ENCODE peak calls at places on chromosomes 2 and 18, in four cellular contexts. C is K562, J is HepG2, A is H1. G is an unnamed sample.

GRCh38 chr18:57803119-57803969 is at the start of gene ATP8B1:
- DNase-seq in C (peak; percentile 11), J (no peak), A (peak; percentile 95), G (peak; percentile 73)

GRCh38 chr18:72697706-72698105 is 153.6 kb upstream of the CBLN2 start:
- DNase-seq in C (no peak), J (no peak), A (no peak), G (no peak)

GRCh38 chr2:10079192-10079930 is 850 bp downstream of the CYS1 start:
- DNase-seq in C (no peak), J (no peak), A (peak; percentile 74), G (peak; percentile 58)

GRCh38 chr2:37469126-37469525 is 124.7 kb downstream of the QPCT start:
- DNase-seq in C (no peak), J (no peak), A (no peak), G (no peak)

GRCh38 chr2:56531668-56532420 is 348.1 kb downstream of the CCDC85A start:
- DNase-seq in C (no peak), J (no peak), A (no peak), G (peak; percentile 8)

GRCh38 chr2:191580581-191580980 is 97.4 kb upstream of the NABP1 start:
- DNase-seq in C (no peak), J (no peak), A (no peak), G (no peak)

GRCh38 chr2:234026111-234026510 is 24.4 kb upstream of the SPP2 start:
- DNase-seq in C (no peak), J (no peak), A (no peak), G (peak; percentile 13)

GRCh38 chr2:44166096-44166495 is 2.6 kb upstream of the PPM1B start:
- DNase-seq in C (no peak), J (no peak), A (no peak), G (no peak)

GRCh38 chr2:190216829-190217228 is 102.8 kb downstream of the HIBCH start:
- DNase-seq in C (peak; percentile 38), J (peak; percentile 35), A (peak; percentile 58), G (no peak)

GRCh38 chr2:104704846-104705245 is 149.1 kb upstream of the POU3F3 start:
- DNase-seq in C (no peak), J (no peak), A (no peak), G (no peak)

GRCh38 chr18:8765692-8766463 is 60.5 kb downstream of the MTCL1 start:
- DNase-seq in C (no peak), J (no peak), A (no peak), G (no peak)

GRCh38 chr18:79506191-79507075 is 110.7 kb downstream of the NFATC1 start:
- DNase-seq in C (no peak), J (no peak), A (no peak), G (no peak)

GRCh38 chr2:24409700-24410556 is 49.6 kb upstream of the ITSN2 start:
- DNase-seq in C (peak; percentile 78), J (peak; percentile 71), A (no peak), G (peak; percentile 74)

GRCh38 chr2:128600606-128601297 is 282.1 kb upstream of the HS6ST1 start:
- DNase-seq in C (no peak), J (no peak), A (no peak), G (no peak)

GRCh38 chr2:163641986-163642385 is 93.8 kb downstream of the FIGN start:
- DNase-seq in C (no peak), J (no peak), A (no peak), G (peak; percentile 57)

GRCh38 chr2:1053781-1054180 is 103.1 kb downstream of the SNTG2 start:
- DNase-seq in C (no peak), J (no peak), A (no peak), G (no peak)

GRCh38 chr2:161952722-161953322 is 121.2 kb downstream of the DPP4 start:
- DNase-seq in C (no peak), J (no peak), A (no peak), G (no peak)

GRCh38 chr2:233142355-233142897 is 82.3 kb downstream of the INPP5D start:
- DNase-seq in C (no peak), J (no peak), A (no peak), G (no peak)

GRCh38 chr2:233247744-233248143 is 3.7 kb upstream of the ATG16L1 start:
- DNase-seq in C (no peak), J (peak; percentile 61), A (no peak), G (peak; percentile 34)

GRCh38 chr2:227534714-227535113 is 62.8 kb downstream of the AGFG1 start:
- DNase-seq in C (no peak), J (no peak), A (no peak), G (no peak)

GRCh38 chr2:113840463-113840975 is 49.4 kb upstream of the ACTR3 start:
- DNase-seq in C (no peak), J (no peak), A (no peak), G (no peak)

GRCh38 chr2:148971547-148971946 is 67.0 kb upstream of the LYPD6B start:
- DNase-seq in C (no peak), J (no peak), A (no peak), G (no peak)

GRCh38 chr2:66569974-66570373 is 135.0 kb downstream of the MEIS1 start:
- DNase-seq in C (no peak), J (no peak), A (no peak), G (no peak)

GRCh38 chr2:66495788-66496640 is 61.1 kb downstream of the MEIS1 start:
- DNase-seq in C (peak; percentile 74), J (peak; percentile 46), A (no peak), G (peak; percentile 96)

GRCh38 chr18:51255694-51256093 is 58.2 kb upstream of the MEX3C start:
- DNase-seq in C (no peak), J (no peak), A (no peak), G (no peak)

GRCh38 chr2:176494949-176495353 is 225.7 kb downstream of the MTX2 start:
- DNase-seq in C (no peak), J (no peak), A (no peak), G (no peak)

GRCh38 chr18:55447672-55448018 is 140.3 kb downstream of the TCF4 start:
- DNase-seq in C (no peak), J (no peak), A (no peak), G (no peak)

GRCh38 chr2:147665035-147665434 is 179.8 kb upstream of the ACVR2A start:
- DNase-seq in C (no peak), J (no peak), A (no peak), G (no peak)

GRCh38 chr2:66872056-66872821 is 437.3 kb downstream of the MEIS1 start:
- DNase-seq in C (no peak), J (no peak), A (no peak), G (peak; percentile 90)

GRCh38 chr2:74414913-74415761 is 6.3 kb downstream of the C2orf81 start:
- DNase-seq in C (no peak), J (no peak), A (no peak), G (no peak)

GRCh38 chr18:22346968-22347611 is 70.6 kb downstream of the CTAGE1 start:
- DNase-seq in C (peak; percentile 32), J (peak; percentile 5), A (peak; percentile 64), G (peak; percentile 73)

GRCh38 chr2:95069465-95069864 is 44.0 kb downstream of the MAL start:
- DNase-seq in C (no peak), J (no peak), A (no peak), G (no peak)

GRCh38 chr18:70998490-70998889 is 709.6 kb downstream of the SOCS6 start:
- DNase-seq in C (no peak), J (no peak), A (no peak), G (no peak)

DNA sequence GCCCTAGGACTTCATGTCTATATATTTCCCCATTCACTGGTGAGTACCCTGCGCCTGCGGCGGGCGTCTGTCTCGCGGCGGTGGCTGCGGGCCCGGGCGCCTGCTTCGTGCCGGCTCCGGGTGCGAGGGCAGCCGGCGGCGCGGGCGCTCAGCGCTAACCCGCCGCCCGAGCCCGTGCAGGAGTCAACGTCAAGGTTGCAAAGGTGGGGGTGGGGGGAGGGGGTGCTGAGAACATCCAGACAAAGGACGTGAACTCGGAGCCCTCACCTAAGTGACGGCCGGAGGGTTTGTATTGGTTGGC is 342 bp downstream of the LBH start:
- DNase-seq in C (no peak), J (no peak), A (peak; percentile 78), G (no peak)
- H3K9ac ChIP-seq in C (peak overlapping the region; percentile 96), J (no peak overlapping the region), A (peak overlapping the region; percentile 80), G (peak overlapping the region; percentile 100)

GRCh38 chr2:20370191-20370590 is 19.5 kb upstream of the PUM2 start:
- DNase-seq in C (no peak), J (no peak), A (no peak), G (peak; percentile 68)
- TF ChIP-seq MAFK in C (no peak), J (no peak), A (no peak), G (no peak)

GRCh38 chr18:46657115-46657955 is at the start of gene LOXHD1:
- DNase-seq in C (no peak), J (no peak), A (no peak), G (no peak)
- H3K9ac ChIP-seq in C (no peak within 1 kb of the TSS), J (no peak within 1 kb of the TSS), A (no peak within 1 kb of the TSS), G (no peak within 1 kb of the TSS)

GRCh38 chr2:221135699-221136098 is 436.4 kb downstream of the EPHA4 start:
- DNase-seq in C (no peak), J (no peak), A (no peak), G (no peak)
- TF ChIP-seq MAFK in C (no peak), J (peak; percentile 83), A (no peak), G (peak; percentile 61)

GRCh38 chr2:38523728-38524437 is 78.8 kb downstream of the HNRNPLL start:
- DNase-seq in C (peak; percentile 66), J (no peak), A (peak; percentile 72), G (no peak)

GRCh38 chr2:38522754-38523349 is 79.9 kb downstream of the HNRNPLL start:
- DNase-seq in C (no peak), J (no peak), A (no peak), G (no peak)

GRCh38 chr2:38526195-38526594 is 76.5 kb downstream of the HNRNPLL start:
- DNase-seq in C (no peak), J (no peak), A (no peak), G (peak; percentile 43)

GRCh38 chr2:38524580-38524979 is 78.1 kb downstream of the HNRNPLL start:
- DNase-seq in C (no peak), J (no peak), A (no peak), G (no peak)

DNA sequence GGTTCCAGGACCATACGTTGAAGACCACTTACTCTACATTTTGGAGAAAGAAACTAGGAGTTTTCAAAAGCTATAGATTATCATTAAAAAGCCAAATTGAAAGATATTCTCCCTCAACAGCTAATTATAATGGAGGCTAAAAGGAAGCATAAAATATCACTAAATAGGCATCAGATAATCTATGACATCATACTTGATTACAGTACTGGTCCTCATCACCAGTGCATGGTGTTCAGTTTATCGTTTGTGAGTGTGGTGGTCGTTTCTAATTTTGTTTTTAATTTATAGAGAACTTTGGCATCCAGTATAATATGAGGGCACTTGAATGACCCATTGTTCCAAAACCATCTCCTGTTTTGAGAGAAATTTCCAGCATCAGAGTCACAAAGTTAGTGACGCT is 80.9 kb downstream of the HNRNPLL start:
- DNase-seq in C (no peak), J (no peak), A (no peak), G (no peak)
- H3K9ac ChIP-seq in C (no peak overlapping the region), J (no peak overlapping the region), A (no peak overlapping the region), G (no peak overlapping the region)

GRCh38 chr2:3267869-3268704 is 109.5 kb downstream of the EIPR1 start:
- DNase-seq in C (no peak), J (no peak), A (no peak), G (no peak)

GRCh38 chr2:3267549-3267867 is 110.1 kb downstream of the EIPR1 start:
- DNase-seq in C (no peak), J (no peak), A (peak; percentile 30), G (no peak)

GRCh38 chr2:3265471-3265870 is 112.1 kb downstream of the EIPR1 start:
- DNase-seq in C (no peak), J (no peak), A (no peak), G (no peak)

GRCh38 chr2:3265981-3266726 is 111.5 kb downstream of the EIPR1 start:
- DNase-seq in C (no peak), J (no peak), A (peak; percentile 57), G (no peak)

GRCh38 chr2:3266727-3267548 is 110.7 kb downstream of the EIPR1 start:
- DNase-seq in C (no peak), J (no peak), A (peak; percentile 45), G (no peak)
- TF ChIP-seq MAFK in C (no peak), J (no peak), A (no peak), G (no peak)